ENCODE peak calls at places on chromosome X, in six cellular contexts. M, U, F, V, C and X are unnamed samples.
A peak's percentile ranks its signal among the peaks of the same experiment; 100 is the strongest.

GRCh38 chrX:57929373-57929772 is 19.1 kb upstream of the ZXDA start:
- DNase-seq in M (no peak), U (no peak), F (no peak), V (peak; percentile 18), C (peak; percentile 49), X (no peak)

GRCh38 chrX:110698696-110699095 is 96.9 kb downstream of the CHRDL1 start:
- DNase-seq in M (no peak), U (no peak), F (no peak), V (no peak), C (no peak), X (no peak)

GRCh38 chrX:131853440-131853839 is 169.7 kb upstream of the STK26 start:
- DNase-seq in M (no peak), U (no peak), F (no peak), V (no peak), C (no peak), X (no peak)

GRCh38 chrX:45628041-45628440 is 427.4 kb upstream of the DIPK2B start:
- DNase-seq in M (no peak), U (no peak), F (no peak), V (no peak), C (no peak), X (no peak)

GRCh38 chrX:50978920-50979660 is 68.6 kb downstream of the BMP15 start:
- DNase-seq in M (no peak), U (no peak), F (no peak), V (peak; percentile 18), C (no peak), X (no peak)

GRCh38 chrX:77899081-77899828 is at the start of gene COX7B:
- DNase-seq in M (no peak), U (peak; percentile 76), F (peak; percentile 85), V (peak; percentile 96), C (peak; percentile 96), X (peak; percentile 58)

GRCh38 chrX:123077671-123078070 is 106.4 kb upstream of the GRIA3 start:
- DNase-seq in M (no peak), U (no peak), F (no peak), V (no peak), C (no peak), X (no peak)

GRCh38 chrX:113828470-113828869 is 755.4 kb upstream of the HTR2C start:
- DNase-seq in M (no peak), U (no peak), F (no peak), V (peak; percentile 8), C (no peak), X (no peak)

GRCh38 chrX:19824603-19825002 is 62.8 kb downstream of the SH3KBP1 start:
- DNase-seq in M (no peak), U (no peak), F (no peak), V (no peak), C (no peak), X (no peak)

GRCh38 chrX:154015581-154016264 is 4.0 kb downstream of the IRAK1 start:
- DNase-seq in M (no peak), U (no peak), F (no peak), V (no peak), C (no peak), X (no peak)

GRCh38 chrX:63784902-63785692 is at the start of gene ARHGEF9:
- DNase-seq in M (no peak), U (no peak), F (peak; percentile 5), V (peak; percentile 73), C (peak; percentile 8), X (no peak)

GRCh38 chrX:153644356-153645125 is 2.5 kb upstream of the DUSP9 start:
- DNase-seq in M (no peak), U (no peak), F (no peak), V (peak; percentile 60), C (no peak), X (peak; percentile 34)

GRCh38 chrX:32929040-32929439 is 282.3 kb downstream of the DMD start:
- DNase-seq in M (no peak), U (no peak), F (no peak), V (no peak), C (no peak), X (no peak)

GRCh38 chrX:64428371-64428770 is 33.1 kb upstream of the MTMR8 start:
- DNase-seq in M (no peak), U (no peak), F (no peak), V (no peak), C (no peak), X (no peak)

GRCh38 chrX:47836164-47837072 is at the start of gene ZNF81:
- DNase-seq in M (peak; percentile 89), U (peak; percentile 95), F (peak; percentile 96), V (peak; percentile 96), C (peak; percentile 98), X (peak; percentile 97)

GRCh38 chrX:19121898-19122640 is at the start of gene ADGRG2:
- DNase-seq in M (no peak), U (peak; percentile 31), F (peak; percentile 6), V (peak; percentile 68), C (peak; percentile 24), X (peak; percentile 47)

GRCh38 chrX:44072631-44073030 is 99.4 kb upstream of the NDP start:
- DNase-seq in M (no peak), U (no peak), F (no peak), V (no peak), C (no peak), X (no peak)

GRCh38 chrX:132017431-132018185 is 5.5 kb upstream of the STK26 start:
- DNase-seq in M (no peak), U (no peak), F (no peak), V (no peak), C (no peak), X (no peak)

GRCh38 chrX:74171465-74171864 is 132.5 kb upstream of the ZCCHC13 start:
- DNase-seq in M (no peak), U (no peak), F (no peak), V (no peak), C (no peak), X (no peak)

GRCh38 chrX:8139713-8140112 is 31.4 kb downstream of the VCX2 start:
- DNase-seq in M (no peak), U (peak; percentile 58), F (no peak), V (no peak), C (peak; percentile 45), X (no peak)

GRCh38 chrX:47321386-47321785 is 49.0 kb upstream of the ZNF157 start:
- DNase-seq in M (no peak), U (peak; percentile 52), F (peak; percentile 24), V (peak; percentile 92), C (peak; percentile 81), X (peak; percentile 66)

GRCh38 chrX:15524417-15524816 is 23.8 kb downstream of the BMX start:
- DNase-seq in M (no peak), U (no peak), F (peak; percentile 8), V (no peak), C (peak; percentile 89), X (no peak)

GRCh38 chrX:19616959-19617358 is 101.7 kb upstream of the MAP3K15 start:
- DNase-seq in M (no peak), U (no peak), F (no peak), V (no peak), C (peak; percentile 27), X (no peak)

GRCh38 chrX:145041486-145041885 is 205.8 kb upstream of the SPANXN1 start:
- DNase-seq in M (no peak), U (no peak), F (no peak), V (no peak), C (no peak), X (no peak)
- H3K4me1 ChIP-seq in M (no peaks in the 10 kb centered on the region), U (no peaks in the 10 kb centered on the region), F (no peaks in the 10 kb centered on the region), V (no peaks in the 10 kb centered on the region), C (no peaks in the 10 kb centered on the region), X (no peaks in the 10 kb centered on the region)

GRCh38 chrX:53186363-53186762 is 38.6 kb downstream of the KDM5C start:
- DNase-seq in M (no peak), U (no peak), F (no peak), V (no peak), C (no peak), X (no peak)
- TF ChIP-seq CTCF in M (no peak), U (no peak), F (no peak), V (no peak), C (no peak), X (no peak)

GRCh38 chrX:115367956-115368355 is 78.4 kb downstream of the LUZP4 start:
- DNase-seq in M (no peak), U (no peak), F (no peak), V (no peak), C (no peak), X (no peak)

GRCh38 chrX:115364625-115365024 is 75.1 kb downstream of the LUZP4 start:
- DNase-seq in M (no peak), U (no peak), F (no peak), V (no peak), C (no peak), X (no peak)

GRCh38 chrX:115362334-115363095 is 73.0 kb downstream of the LUZP4 start:
- DNase-seq in M (no peak), U (no peak), F (no peak), V (no peak), C (peak; percentile 70), X (no peak)

GRCh38 chrX:115367455-115367854 is 77.9 kb downstream of the LUZP4 start:
- DNase-seq in M (no peak), U (no peak), F (no peak), V (no peak), C (peak; percentile 32), X (no peak)

DNA sequence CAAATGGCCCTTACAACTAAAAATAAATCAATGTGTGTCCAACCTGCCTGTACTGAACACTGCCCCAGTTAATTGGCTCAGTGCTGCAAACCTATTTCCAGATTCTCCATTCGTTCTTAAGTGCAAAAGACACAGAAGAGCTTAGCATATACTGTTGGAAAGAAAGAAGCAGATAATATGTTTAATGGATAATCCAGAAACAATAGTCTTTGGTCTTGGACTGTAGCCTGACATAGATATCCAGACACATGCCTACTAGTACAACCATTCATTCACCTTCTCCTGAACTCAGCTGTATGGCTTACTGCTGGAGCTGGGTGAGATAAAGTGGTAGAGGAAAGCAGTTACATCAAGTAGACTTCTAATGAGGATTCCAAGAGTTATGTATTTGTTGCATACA is 77.0 kb downstream of the LUZP4 start:
- DNase-seq in M (no peak), U (no peak), F (no peak), V (no peak), C (no peak), X (no peak)
- H3K36me3 ChIP-seq in M (no peaks in the 10 kb centered on the region), U (no peaks in the 10 kb centered on the region), F (no peaks in the 10 kb centered on the region), V (no peaks in the 10 kb centered on the region), C (no peaks in the 10 kb centered on the region), X (no peaks in the 10 kb centered on the region)

GRCh38 chrX:10634681-10635161 is 14.3 kb upstream of the MID1 start:
- DNase-seq in M (no peak), U (no peak), F (no peak), V (no peak), C (peak; percentile 59), X (no peak)

GRCh38 chrX:10636851-10637250 is 16.5 kb upstream of the MID1 start:
- DNase-seq in M (no peak), U (no peak), F (no peak), V (no peak), C (no peak), X (no peak)

GRCh38 chrX:10636337-10636736 is 16.0 kb upstream of the MID1 start:
- DNase-seq in M (no peak), U (peak; percentile 32), F (peak; percentile 34), V (peak; percentile 55), C (peak; percentile 78), X (no peak)

GRCh38 chrX:10631416-10632145 is 11.2 kb upstream of the MID1 start:
- DNase-seq in M (no peak), U (no peak), F (no peak), V (no peak), C (no peak), X (no peak)

DNA sequence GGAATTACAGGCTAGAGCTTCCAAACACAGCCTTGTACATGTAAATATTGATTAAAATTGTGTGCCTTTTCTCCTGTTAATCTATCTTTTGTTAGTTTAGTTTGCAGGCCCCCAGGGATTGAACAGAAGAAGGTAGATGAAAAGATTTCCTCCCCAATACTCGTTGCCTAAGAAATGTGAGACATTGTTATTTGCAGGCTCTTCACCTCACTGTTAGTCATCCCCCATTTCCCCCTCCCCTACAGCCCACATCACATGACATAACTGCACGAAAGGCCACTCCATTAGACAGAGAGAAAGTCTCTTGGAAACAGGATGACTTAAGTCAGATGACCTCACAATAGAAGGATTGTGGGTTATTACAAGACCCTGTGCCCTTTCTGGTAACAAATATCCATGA is 13.3 kb upstream of the MID1 start:
- DNase-seq in M (peak; percentile 40), U (peak; percentile 38), F (peak; percentile 22), V (no peak), C (peak; percentile 78), X (no peak)
- H3K4me1 ChIP-seq in M (peaks cover 2% of the 10 kb centered on the region), U (no peaks in the 10 kb centered on the region), F (no peaks in the 10 kb centered on the region), V (peaks cover 10% of the 10 kb centered on the region), C (peaks cover 5% of the 10 kb centered on the region), X (no peaks in the 10 kb centered on the region)